ENCODE peak calls at places on chromosome 17, in four cellular contexts. One of them, this sample, is unnamed. For H3K79me2, the result is how much of the 10 kb centered on the place peaks cover.

GRCh38 chr17:70862295-70862694 is 693.0 kb downstream of the KCNJ2 start:
- DNase-seq in H9: no peak
- DNase-seq in astrocyte: no peak
- DNase-seq in neural progenitor cell: no peak
- DNase-seq in this sample: no peak

GRCh38 chr17:65756760-65757159 is 195.3 kb upstream of the AXIN2 start:
- DNase-seq in neural progenitor cell: no peak
- DNase-seq in H9: no peak
- DNase-seq in astrocyte: no peak
- DNase-seq in this sample: no peak

GRCh38 chr17:76820039-76820438 is 48.2 kb upstream of the MGAT5B start:
- DNase-seq in neural progenitor cell: no peak
- DNase-seq in astrocyte: no peak
- DNase-seq in H9: no peak
- DNase-seq in this sample: peak

GRCh38 chr17:55496094-55496881 is 15.0 kb downstream of the SMIM36 start:
- DNase-seq in H9: no peak
- DNase-seq in neural progenitor cell: no peak
- DNase-seq in astrocyte: peak
- DNase-seq in this sample: no peak

GRCh38 chr17:30550512-30551273 is 73.5 kb downstream of the GOSR1 start:
- DNase-seq in neural progenitor cell: no peak
- DNase-seq in astrocyte: peak
- DNase-seq in H9: no peak
- DNase-seq in this sample: peak

GRCh38 chr17:73644145-73645049 is at the start of gene SDK2:
- DNase-seq in neural progenitor cell: peak
- DNase-seq in H9: no peak
- DNase-seq in astrocyte: peak
- DNase-seq in this sample: no peak

GRCh38 chr17:15341385-15341849 is at the start of gene TEKT3:
- DNase-seq in astrocyte: peak
- DNase-seq in H9: peak
- DNase-seq in neural progenitor cell: peak
- DNase-seq in this sample: no peak

GRCh38 chr17:18324140-18325049 is 9.3 kb downstream of the SMCR8 start:
- DNase-seq in astrocyte: no peak
- DNase-seq in neural progenitor cell: no peak
- DNase-seq in H9: no peak
- DNase-seq in this sample: no peak

GRCh38 chr17:1646199-1646875 is 805 bp upstream of the SCARF1 start:
- DNase-seq in H9: no peak
- DNase-seq in neural progenitor cell: no peak
- DNase-seq in astrocyte: no peak
- DNase-seq in this sample: no peak

GRCh38 chr17:4710693-4711634 is 532 bp downstream of the ARRB2 start:
- DNase-seq in astrocyte: no peak
- DNase-seq in neural progenitor cell: no peak
- DNase-seq in H9: no peak
- DNase-seq in this sample: peak

GRCh38 chr17:41444186-41444585 is 3.4 kb upstream of the KRT38 start:
- DNase-seq in astrocyte: no peak
- DNase-seq in neural progenitor cell: no peak
- DNase-seq in H9: no peak
- DNase-seq in this sample: no peak

GRCh38 chr17:77332034-77332971 is 191.5 kb downstream of the SEC14L1 start:
- DNase-seq in astrocyte: no peak
- DNase-seq in H9: no peak
- DNase-seq in neural progenitor cell: no peak
- DNase-seq in this sample: peak

GRCh38 chr17:37833237-37833859 is 88.5 kb upstream of the HNF1B start:
- DNase-seq in H9: no peak
- DNase-seq in astrocyte: no peak
- DNase-seq in neural progenitor cell: no peak
- DNase-seq in this sample: no peak

GRCh38 chr17:6713130-6713917 is at the start of gene SLC13A5:
- DNase-seq in H9: peak
- DNase-seq in neural progenitor cell: peak
- DNase-seq in astrocyte: no peak
- DNase-seq in this sample: no peak

GRCh38 chr17:29840884-29841283 is 89.1 kb downstream of the SSH2 start:
- DNase-seq in H9: no peak
- DNase-seq in astrocyte: peak
- DNase-seq in neural progenitor cell: no peak
- DNase-seq in this sample: no peak

GRCh38 chr17:42325026-42325425 is 36.7 kb downstream of the STAT5A start:
- DNase-seq in H9: no peak
- DNase-seq in astrocyte: peak
- DNase-seq in neural progenitor cell: no peak
- DNase-seq in this sample: no peak

GRCh38 chr17:78168906-78169793 is 769 bp downstream of the SYNGR2 start:
- DNase-seq in H9: peak
- DNase-seq in astrocyte: no peak
- DNase-seq in neural progenitor cell: peak
- DNase-seq in this sample: peak

GRCh38 chr17:4658478-4659305 is 17.2 kb upstream of the ALOX15 start:
- DNase-seq in neural progenitor cell: no peak
- DNase-seq in astrocyte: peak
- DNase-seq in H9: no peak
- DNase-seq in this sample: no peak

GRCh38 chr17:80872999-80873951 is 118.4 kb upstream of the CHMP6 start:
- DNase-seq in astrocyte: peak
- DNase-seq in H9: peak
- DNase-seq in neural progenitor cell: peak
- DNase-seq in this sample: no peak

GRCh38 chr17:42518755-42519545 is 17.1 kb upstream of the NAGLU start:
- DNase-seq in astrocyte: peak
- DNase-seq in H9: peak
- DNase-seq in neural progenitor cell: no peak
- DNase-seq in this sample: no peak

GRCh38 chr17:33389506-33390141 is 96.5 kb upstream of the ASIC2 start:
- DNase-seq in neural progenitor cell: no peak
- DNase-seq in astrocyte: peak
- DNase-seq in H9: no peak
- DNase-seq in this sample: no peak

GRCh38 chr17:40416671-40417070 is 1.0 kb downstream of the TOP2A start:
- DNase-seq in H9: no peak
- DNase-seq in neural progenitor cell: no peak
- DNase-seq in astrocyte: no peak
- DNase-seq in this sample: peak

GRCh38 chr17:13429201-13429600 is 172.5 kb downstream of the HS3ST3A1 start:
- DNase-seq in neural progenitor cell: no peak
- DNase-seq in astrocyte: peak
- DNase-seq in H9: no peak
- DNase-seq in this sample: no peak

GRCh38 chr17:48907713-48908046 is 527 bp upstream of the UBE2Z start:
- DNase-seq in H9: no peak
- DNase-seq in neural progenitor cell: no peak
- DNase-seq in astrocyte: peak
- DNase-seq in this sample: no peak

GRCh38 chr17:64498308-64499203 is 1.7 kb upstream of the POLG2 start:
- DNase-seq in neural progenitor cell: peak
- DNase-seq in astrocyte: no peak
- DNase-seq in H9: no peak
- DNase-seq in this sample: no peak

GRCh38 chr17:77692571-77693161 is 265.8 kb upstream of the TNRC6C start:
- DNase-seq in H9: peak
- DNase-seq in neural progenitor cell: no peak
- DNase-seq in astrocyte: peak
- DNase-seq in this sample: no peak

GRCh38 chr17:64174686-64175456 is 44.9 kb upstream of the ERN1 start:
- DNase-seq in neural progenitor cell: no peak
- DNase-seq in astrocyte: no peak
- DNase-seq in H9: no peak
- DNase-seq in this sample: no peak

GRCh38 chr17:59558953-59559352 is 6.5 kb upstream of the DHX40 start:
- DNase-seq in astrocyte: no peak
- DNase-seq in H9: no peak
- DNase-seq in neural progenitor cell: no peak
- DNase-seq in this sample: no peak

GRCh38 chr17:32834104-32834503 is 42.8 kb downstream of the MYO1D start:
- DNase-seq in neural progenitor cell: no peak
- DNase-seq in astrocyte: no peak
- DNase-seq in H9: no peak
- DNase-seq in this sample: no peak

GRCh38 chr17:83032781-83033180 is 46.6 kb upstream of the METRNL start:
- DNase-seq in astrocyte: no peak
- DNase-seq in neural progenitor cell: no peak
- DNase-seq in H9: no peak
- DNase-seq in this sample: no peak

GRCh38 chr17:1726626-1727257 is 2.2 kb downstream of the WDR81 start:
- DNase-seq in neural progenitor cell: no peak
- DNase-seq in H9: no peak
- DNase-seq in astrocyte: no peak
- DNase-seq in this sample: no peak

GRCh38 chr17:40524243-40524965 is 23.0 kb upstream of the TNS4 start:
- DNase-seq in H9: no peak
- DNase-seq in neural progenitor cell: no peak
- DNase-seq in astrocyte: no peak
- DNase-seq in this sample: no peak

GRCh38 chr17:19014628-19015215 is 10.2 kb upstream of the FAM83G start:
- DNase-seq in neural progenitor cell: no peak
- DNase-seq in astrocyte: no peak
- DNase-seq in H9: no peak
- DNase-seq in this sample: no peak

GRCh38 chr17:12637015-12637414 is 28.7 kb upstream of the MYOCD start:
- DNase-seq in astrocyte: peak
- DNase-seq in H9: no peak
- DNase-seq in neural progenitor cell: no peak
- DNase-seq in this sample: no peak

GRCh38 chr17:30226878-30227277 is 8.6 kb downstream of the SLC6A4 start:
- DNase-seq in neural progenitor cell: no peak
- DNase-seq in astrocyte: no peak
- DNase-seq in H9: no peak
- DNase-seq in this sample: no peak

GRCh38 chr17:58121925-58122324 is 26.3 kb upstream of the OR4D1 start:
- DNase-seq in astrocyte: peak
- DNase-seq in H9: peak
- DNase-seq in neural progenitor cell: peak
- DNase-seq in this sample: peak

GRCh38 chr17:12024332-12024731 is 3.7 kb downstream of the MAP2K4 start:
- DNase-seq in astrocyte: peak
- DNase-seq in H9: no peak
- DNase-seq in neural progenitor cell: no peak
- DNase-seq in this sample: no peak

GRCh38 chr17:82146663-82147654 is 48.9 kb upstream of the FASN start:
- DNase-seq in astrocyte: no peak
- DNase-seq in neural progenitor cell: no peak
- DNase-seq in H9: no peak
- DNase-seq in this sample: no peak

GRCh38 chr17:40443988-40444899 is 994 bp downstream of the IGFBP4 start:
- DNase-seq in neural progenitor cell: no peak
- DNase-seq in astrocyte: no peak
- DNase-seq in H9: no peak
- DNase-seq in this sample: no peak

GRCh38 chr17:47897561-47897960 is 1.5 kb downstream of the SP2 start:
- DNase-seq in neural progenitor cell: no peak
- DNase-seq in H9: no peak
- DNase-seq in astrocyte: peak
- DNase-seq in this sample: no peak
- H3K79me2 ChIP-seq in neural progenitor cell: half or more
- H3K79me2 ChIP-seq in H9: under half
- H3K79me2 ChIP-seq in astrocyte: half or more
- H3K79me2 ChIP-seq in this sample: under half

GRCh38 chr17:69643686-69644085 is 229.2 kb downstream of the MAP2K6 start:
- DNase-seq in astrocyte: no peak
- DNase-seq in H9: no peak
- DNase-seq in neural progenitor cell: no peak
- DNase-seq in this sample: no peak
- H3K4me2 ChIP-seq in astrocyte: no peak
- H3K4me2 ChIP-seq in H9: no peak
- H3K4me2 ChIP-seq in neural progenitor cell: no peak
- H3K4me2 ChIP-seq in this sample: no peak

GRCh38 chr17:2880050-2880449 is 83.8 kb downstream of the RAP1GAP2 start:
- DNase-seq in H9: no peak
- DNase-seq in neural progenitor cell: no peak
- DNase-seq in astrocyte: no peak
- DNase-seq in this sample: no peak

GRCh38 chr17:2876467-2876866 is 80.2 kb downstream of the RAP1GAP2 start:
- DNase-seq in neural progenitor cell: no peak
- DNase-seq in astrocyte: no peak
- DNase-seq in H9: no peak
- DNase-seq in this sample: no peak

GRCh38 chr17:2881295-2881694 is 85.1 kb downstream of the RAP1GAP2 start:
- DNase-seq in astrocyte: no peak
- DNase-seq in H9: no peak
- DNase-seq in neural progenitor cell: no peak
- DNase-seq in this sample: no peak

GRCh38 chr17:2875608-2876007 is 79.4 kb downstream of the RAP1GAP2 start:
- DNase-seq in H9: peak
- DNase-seq in neural progenitor cell: no peak
- DNase-seq in astrocyte: no peak
- DNase-seq in this sample: no peak

GRCh38 chr17:2878751-2879254 is 82.6 kb downstream of the RAP1GAP2 start:
- DNase-seq in neural progenitor cell: no peak
- DNase-seq in H9: no peak
- DNase-seq in astrocyte: no peak
- DNase-seq in this sample: no peak
- H3K79me2 ChIP-seq in neural progenitor cell: under half
- H3K79me2 ChIP-seq in H9: under half
- H3K79me2 ChIP-seq in astrocyte: under half
- H3K79me2 ChIP-seq in this sample: under half

GRCh38 chr17:44007346-44008204 is 3.2 kb downstream of the NAGS start:
- DNase-seq in H9: no peak
- DNase-seq in neural progenitor cell: no peak
- DNase-seq in astrocyte: no peak
- DNase-seq in this sample: peak

GRCh38 chr17:44005865-44006580 is 1.6 kb downstream of the NAGS start:
- DNase-seq in astrocyte: no peak
- DNase-seq in neural progenitor cell: peak
- DNase-seq in H9: peak
- DNase-seq in this sample: peak

GRCh38 chr17:44010966-44011647 is 3.7 kb downstream of the TMEM101 start:
- DNase-seq in H9: no peak
- DNase-seq in astrocyte: no peak
- DNase-seq in neural progenitor cell: no peak
- DNase-seq in this sample: no peak

GRCh38 chr17:44006581-44007345 is 2.3 kb downstream of the NAGS start:
- DNase-seq in neural progenitor cell: peak
- DNase-seq in H9: peak
- DNase-seq in astrocyte: peak
- DNase-seq in this sample: peak

GRCh38 chr17:44008205-44008909 is 3.9 kb downstream of the NAGS start:
- DNase-seq in neural progenitor cell: no peak
- DNase-seq in H9: peak
- DNase-seq in astrocyte: no peak
- DNase-seq in this sample: peak
- H3K4me2 ChIP-seq in neural progenitor cell: peak
- H3K4me2 ChIP-seq in H9: peak
- H3K4me2 ChIP-seq in astrocyte: peak
- H3K4me2 ChIP-seq in this sample: peak

This sample was measured in OCI-LY7.